ENCODE peak calls at places on chromosomes 7 and 10, in eight cellular contexts. R is SK-N-DZ; O is PC-9; N is ELF-1; Q is breast epithelium; T is Caco-2; K is activated CD8-positive, alpha-beta memory T cell treated with anti-CD3 and anti-CD28 coated beads for 1 hour; W is cardiac fibroblast. A is an unnamed sample.

GRCh38 chr7:143458263-143458662 is 15.0 kb downstream of the TAS2R60 start:
- DNase-seq in R (no peak), O (no peak), N (no peak), Q (no peak), T (no peak), K (no peak), W (peak), A (no peak)

GRCh38 chr7:936131-937054 is 18.1 kb downstream of the ADAP1 start:
- DNase-seq in R (no peak), O (peak), N (no peak), Q (no peak), T (no peak), K (no peak), W (peak), A (peak)

GRCh38 chr7:5679741-5680473 is 101.6 kb downstream of the RNF216 start:
- DNase-seq in R (no peak), O (no peak), N (no peak), Q (no peak), T (no peak), K (no peak), W (peak), A (no peak)

GRCh38 chr10:32167450-32167849 is 111.2 kb upstream of the KIF5B start:
- DNase-seq in R (no peak), O (no peak), N (peak), Q (no peak), T (no peak), K (no peak), W (no peak), A (no peak)

GRCh38 chr7:141654551-141654950 is 47.4 kb downstream of the DENND11 start:
- DNase-seq in R (peak), O (peak), N (peak), Q (no peak), T (peak), K (peak), W (peak), A (no peak)

GRCh38 chr7:32502656-32503189 is 7.4 kb downstream of the AVL9 start:
- DNase-seq in R (no peak), O (no peak), N (no peak), Q (no peak), T (no peak), K (no peak), W (no peak), A (no peak)

GRCh38 chr7:30403477-30403876 is 75.1 kb downstream of the NOD1 start:
- DNase-seq in R (no peak), O (no peak), N (no peak), Q (peak), T (no peak), K (no peak), W (no peak), A (no peak)

GRCh38 chr7:88243345-88243909 is 23.6 kb upstream of the SRI start:
- DNase-seq in R (peak), O (peak), N (peak), Q (no peak), T (no peak), K (no peak), W (peak), A (no peak)

GRCh38 chr10:132637477-132638129 is 100.0 kb downstream of the INPP5A start:
- DNase-seq in R (peak), O (peak), N (peak), Q (peak), T (no peak), K (no peak), W (peak), A (no peak)

GRCh38 chr7:7017707-7018265 is 164.6 kb upstream of the C1GALT1 start:
- DNase-seq in R (no peak), O (peak), N (no peak), Q (no peak), T (no peak), K (no peak), W (no peak), A (no peak)

GRCh38 chr7:17769918-17770317 is 170.4 kb downstream of the SNX13 start:
- DNase-seq in R (peak), O (peak), N (peak), Q (no peak), T (peak), K (no peak), W (peak), A (peak)

GRCh38 chr10:49387029-49387428 is 8.9 kb downstream of the DRGX start:
- DNase-seq in R (no peak), O (peak), N (no peak), Q (no peak), T (no peak), K (no peak), W (peak), A (no peak)

GRCh38 chr7:95478139-95479037 is 7.4 kb upstream of the ASB4 start:
- DNase-seq in R (peak), O (no peak), N (no peak), Q (no peak), T (peak), K (no peak), W (peak), A (no peak)

GRCh38 chr10:132329565-132330485 is 2.2 kb upstream of the LRRC27 start:
- DNase-seq in R (no peak), O (peak), N (peak), Q (no peak), T (no peak), K (no peak), W (peak), A (no peak)

GRCh38 chr7:140239653-140239935 is 62.8 kb upstream of the KDM7A start:
- DNase-seq in R (no peak), O (no peak), N (no peak), Q (no peak), T (no peak), K (no peak), W (no peak), A (no peak)

GRCh38 chr10:30765611-30766010 is 136.1 kb upstream of the LYZL2 start:
- DNase-seq in R (no peak), O (no peak), N (no peak), Q (no peak), T (no peak), K (no peak), W (no peak), A (no peak)

GRCh38 chr7:151819826-151820225 is 57.1 kb downstream of the PRKAG2 start:
- DNase-seq in R (no peak), O (no peak), N (no peak), Q (no peak), T (peak), K (no peak), W (no peak), A (no peak)

A was measured in T-helper 1 cell.